ENCODE peak calls at places on chromosomes 1 and 21, in six cellular contexts. S, J, Y, G, O and E are unnamed samples.

GRCh38 chr1:197841828-197842573 is 60.4 kb upstream of the C1orf53 start:
- DNase-seq in G (no peak), S (no peak), O (peak; percentile 66), Y (no peak), J (no peak), E (no peak)

GRCh38 chr1:39128959-39129358 is 75.5 kb upstream of the MACF1 start:
- DNase-seq in G (no peak), O (no peak), S (no peak), Y (peak; percentile 77), J (no peak), E (no peak)

GRCh38 chr1:27132624-27133023 is 22.3 kb downstream of the SLC9A1 start:
- DNase-seq in O (no peak), J (peak; percentile 51), Y (no peak), G (no peak), S (no peak), E (no peak)

GRCh38 chr1:212315907-212316306 is 30.7 kb downstream of the PPP2R5A start:
- DNase-seq in S (no peak), O (peak; percentile 12), J (no peak), G (no peak), Y (no peak), E (peak; percentile 47)

GRCh38 chr1:182674346-182675246 is 9.8 kb downstream of the RGS8 start:
- DNase-seq in J (peak; percentile 14), S (no peak), O (no peak), G (no peak), Y (no peak), E (peak; percentile 11)

GRCh38 chr21:41901782-41902181 is 22.6 kb upstream of the PRDM15 start:
- DNase-seq in Y (no peak), O (no peak), S (no peak), G (no peak), J (no peak), E (no peak)

GRCh38 chr1:167722152-167722869 is 529 bp downstream of the MPZL1 start:
- DNase-seq in S (no peak), O (no peak), Y (no peak), G (no peak), J (peak; percentile 34), E (peak; percentile 47)

GRCh38 chr1:24544239-24544638 is 11.6 kb upstream of the NCMAP start:
- DNase-seq in O (no peak), J (no peak), G (no peak), Y (no peak), S (no peak), E (no peak)

GRCh38 chr1:57727121-57727520 is 303.3 kb upstream of the DAB1 start:
- DNase-seq in O (no peak), J (no peak), Y (no peak), S (no peak), G (no peak), E (peak; percentile 31)

GRCh38 chr1:158146739-158147138 is 34.0 kb upstream of the CD1D start:
- DNase-seq in G (no peak), Y (no peak), J (no peak), S (no peak), O (no peak), E (no peak)

GRCh38 chr1:161274874-161275273 is 16.3 kb downstream of the PCP4L1 start:
- DNase-seq in O (no peak), G (no peak), Y (no peak), J (no peak), S (no peak), E (peak; percentile 63)

GRCh38 chr1:52240592-52240991 is 98.7 kb downstream of the ZFYVE9 start:
- DNase-seq in Y (no peak), J (no peak), O (no peak), S (no peak), G (no peak), E (no peak)

GRCh38 chr1:161200421-161200991 is 1.7 kb upstream of the ADAMTS4 start:
- DNase-seq in O (no peak), G (no peak), J (no peak), S (no peak), Y (no peak), E (no peak)

GRCh38 chr21:32463367-32463766 is 50.9 kb downstream of the EVA1C start:
- DNase-seq in O (no peak), J (no peak), S (no peak), G (no peak), Y (no peak), E (peak; percentile 51)

GRCh38 chr1:225412301-225412700 is 15.5 kb downstream of the LBR start:
- DNase-seq in S (no peak), J (no peak), O (no peak), Y (no peak), G (no peak), E (no peak)

GRCh38 chr1:83961571-83962295 is 37.2 kb downstream of the TTLL7 start:
- DNase-seq in G (no peak), J (no peak), Y (no peak), S (no peak), O (no peak), E (peak; percentile 25)

GRCh38 chr1:56017336-56017735 is 562.0 kb downstream of the PLPP3 start:
- DNase-seq in J (no peak), G (no peak), Y (no peak), S (no peak), O (no peak), E (no peak)

GRCh38 chr1:8560611-8561544 is 243.0 kb downstream of the SLC45A1 start:
- DNase-seq in S (no peak), O (peak; percentile 24), G (no peak), Y (no peak), J (no peak), E (peak; percentile 64)

GRCh38 chr1:33246171-33246570 is 10.1 kb upstream of the ZNF362 start:
- DNase-seq in G (no peak), Y (no peak), O (no peak), S (no peak), J (no peak), E (no peak)

GRCh38 chr1:245575710-245576109 is 420.9 kb downstream of the KIF26B start:
- DNase-seq in S (no peak), O (no peak), J (no peak), Y (no peak), G (no peak), E (no peak)

GRCh38 chr1:6223617-6224016 is 12.1 kb downstream of the ICMT start:
- DNase-seq in J (peak; percentile 49), O (no peak), Y (no peak), G (no peak), S (no peak), E (no peak)

GRCh38 chr1:117825414-117825813 is 104.0 kb downstream of the GDAP2 start:
- DNase-seq in S (no peak), J (no peak), O (no peak), G (no peak), Y (no peak), E (no peak)

GRCh38 chr1:212562771-212563170 is 45.8 kb upstream of the ATF3 start:
- DNase-seq in O (no peak), Y (no peak), S (no peak), J (no peak), G (no peak), E (no peak)

GRCh38 chr21:36567216-36567917 is 87.4 kb upstream of the CLDN14 start:
- DNase-seq in S (no peak), Y (no peak), G (no peak), O (no peak), J (no peak), E (no peak)

GRCh38 chr1:115676498-115677171 is 34.9 kb downstream of the VANGL1 start:
- DNase-seq in J (no peak), Y (no peak), S (no peak), O (no peak), G (no peak), E (no peak)

GRCh38 chr1:224509881-224510280 is 75.3 kb upstream of the WDR26 start:
- DNase-seq in O (no peak), S (no peak), J (no peak), G (no peak), Y (no peak), E (no peak)

GRCh38 chr1:230936475-230936874 is 42.2 kb downstream of the TTC13 start:
- DNase-seq in S (no peak), J (no peak), G (no peak), O (no peak), Y (no peak), E (no peak)

GRCh38 chr1:220970311-220970710 is 91.1 kb downstream of the HLX start:
- DNase-seq in J (no peak), Y (no peak), O (no peak), G (no peak), S (no peak), E (no peak)